ENCODE peak calls at places on chromosomes 1 and 21, in nine cellular contexts. X is lung; P is Karpas-422; C is stimulated activated CD4-positive, alpha-beta T cell treated with anti-CD3 and anti-CD28 coated beads, TNF-alpha, amount 100 ng/mL, for 1 hour; I is nephron progenitor cell; R is adrenal gland; A is posterior cingulate gyrus; B is NCI-H1092; F is GM06990. S is an unnamed sample.

GRCh38 chr1:31072304-31072746 is 6.8 kb upstream of the PUM1 start:
- DNase-seq in P (no peak), F (no peak), B (no peak), C (no peak), A (no peak), I (peak; percentile 9), X (no peak), R (peak; percentile 55), S (no peak)

GRCh38 chr1:107058245-107059032 is 2.0 kb downstream of the PRMT6 start:
- DNase-seq in R (no peak), A (no peak), F (no peak), C (no peak), P (no peak), I (no peak), X (no peak), B (no peak), S (no peak)

GRCh38 chr1:230040440-230040839 is 26.6 kb upstream of the GALNT2 start:
- DNase-seq in P (no peak), B (no peak), C (no peak), A (no peak), I (no peak), R (no peak), X (no peak), F (no peak), S (no peak)

GRCh38 chr1:202932476-202932875 is 5.4 kb upstream of the KLHL12 start:
- DNase-seq in A (no peak), F (no peak), B (no peak), R (no peak), X (no peak), C (no peak), I (no peak), P (no peak), S (no peak)

GRCh38 chr1:246875041-246876026 is 56.4 kb downstream of the AHCTF1 start:
- DNase-seq in P (no peak), X (no peak), A (no peak), I (no peak), B (no peak), F (peak; percentile 18), R (no peak), C (no peak), S (peak; percentile 54)

GRCh38 chr1:53411541-53412152 is 47.6 kb upstream of the DMRTB1 start:
- DNase-seq in F (no peak), R (no peak), A (no peak), B (no peak), X (no peak), I (no peak), P (no peak), C (no peak), S (no peak)

GRCh38 chr1:238141295-238141694 is 250.6 kb upstream of the ZP4 start:
- DNase-seq in R (no peak), P (no peak), X (no peak), B (no peak), C (no peak), I (no peak), A (no peak), F (no peak), S (no peak)

GRCh38 chr21:37220433-37220980 is 46.6 kb downstream of the VPS26C start:
- DNase-seq in I (no peak), P (no peak), X (no peak), A (peak; percentile 39), F (no peak), B (peak; percentile 35), C (no peak), R (no peak), S (no peak)

GRCh38 chr1:19341201-19342076 is 29.3 kb downstream of the SLC66A1 start:
- DNase-seq in C (peak; percentile 43), B (peak; percentile 37), F (peak; percentile 74), R (peak; percentile 68), P (peak; percentile 91), A (peak; percentile 71), I (peak; percentile 87), X (peak; percentile 72), S (peak; percentile 33)

GRCh38 chr1:28737245-28738137 is 751 bp downstream of the YTHDF2 start:
- DNase-seq in B (peak; percentile 68), X (peak; percentile 51), P (peak; percentile 75), R (peak; percentile 54), A (no peak), I (peak; percentile 61), C (peak; percentile 13), F (peak; percentile 69), S (no peak)

GRCh38 chr1:180925471-180926051 is 12.9 kb downstream of the KIAA1614 start:
- DNase-seq in C (no peak), P (no peak), A (peak; percentile 51), F (no peak), X (no peak), B (no peak), I (no peak), R (no peak), S (no peak)

GRCh38 chr1:87084247-87084836 is 169.9 kb downstream of the HS2ST1 start:
- DNase-seq in A (no peak), I (no peak), P (peak; percentile 79), F (no peak), B (peak; percentile 11), X (no peak), R (no peak), C (no peak), S (no peak)

GRCh38 chr1:226945106-226945857 is 5.2 kb downstream of the COQ8A start:
- DNase-seq in B (peak; percentile 81), A (no peak), I (no peak), F (no peak), X (no peak), C (no peak), R (peak; percentile 31), P (no peak), S (no peak)

GRCh38 chr1:172342584-172343245 is 77.8 kb upstream of the C1orf105 start:
- DNase-seq in P (no peak), I (no peak), A (no peak), R (no peak), B (no peak), C (no peak), F (peak; percentile 65), X (no peak), S (no peak)

GRCh38 chr1:243364866-243365265 is 109.0 kb downstream of the SDCCAG8 start:
- DNase-seq in I (no peak), B (no peak), X (no peak), R (no peak), P (no peak), F (no peak), A (no peak), C (no peak), S (no peak)

S was measured in AG04450.